ENCODE peak calls at places on chromosomes 2 and 18, in ten cellular contexts. One of them, this sample, is unnamed.

GRCh38 chr18:7370375-7370774 is 139.5 kb downstream of the LRRC30 start:
- DNase-seq in GM12878: no peak
- DNase-seq in heart left ventricle: no peak
- DNase-seq in stomach: no peak
- DNase-seq in uterus: no peak
- DNase-seq in prostate gland: peak
- DNase-seq in H1: no peak
- DNase-seq in A549: no peak
- DNase-seq in ovary: no peak
- DNase-seq in spleen: no peak
- DNase-seq in this sample: no peak

GRCh38 chr2:238974510-238975166 is 126.8 kb downstream of the TWIST2 start:
- DNase-seq in GM12878: no peak
- DNase-seq in heart left ventricle: no peak
- DNase-seq in stomach: no peak
- DNase-seq in uterus: peak
- DNase-seq in prostate gland: no peak
- DNase-seq in H1: no peak
- DNase-seq in A549: peak
- DNase-seq in ovary: no peak
- DNase-seq in spleen: no peak
- DNase-seq in this sample: peak

GRCh38 chr2:240170883-240171282 is 30.4 kb upstream of the OTOS start:
- DNase-seq in GM12878: no peak
- DNase-seq in heart left ventricle: no peak
- DNase-seq in stomach: no peak
- DNase-seq in uterus: no peak
- DNase-seq in prostate gland: no peak
- DNase-seq in H1: no peak
- DNase-seq in A549: no peak
- DNase-seq in ovary: no peak
- DNase-seq in spleen: peak
- DNase-seq in this sample: no peak

GRCh38 chr2:126687503-126687902 is 31.5 kb downstream of the GYPC start:
- DNase-seq in GM12878: no peak
- DNase-seq in heart left ventricle: no peak
- DNase-seq in stomach: no peak
- DNase-seq in uterus: no peak
- DNase-seq in prostate gland: no peak
- DNase-seq in H1: no peak
- DNase-seq in A549: no peak
- DNase-seq in ovary: no peak
- DNase-seq in spleen: no peak
- DNase-seq in this sample: no peak

GRCh38 chr2:19857806-19858205 is 44.0 kb downstream of the TTC32 start:
- DNase-seq in GM12878: no peak
- DNase-seq in heart left ventricle: no peak
- DNase-seq in stomach: no peak
- DNase-seq in uterus: no peak
- DNase-seq in prostate gland: no peak
- DNase-seq in H1: no peak
- DNase-seq in A549: no peak
- DNase-seq in ovary: no peak
- DNase-seq in spleen: no peak
- DNase-seq in this sample: no peak

GRCh38 chr2:43611987-43612894 is 16.4 kb upstream of the THADA start:
- DNase-seq in GM12878: peak
- DNase-seq in heart left ventricle: no peak
- DNase-seq in stomach: peak
- DNase-seq in uterus: peak
- DNase-seq in prostate gland: peak
- DNase-seq in H1: peak
- DNase-seq in A549: peak
- DNase-seq in ovary: peak
- DNase-seq in spleen: no peak
- DNase-seq in this sample: no peak

GRCh38 chr18:58102020-58102419 is 58.0 kb downstream of the NEDD4L start:
- DNase-seq in GM12878: no peak
- DNase-seq in heart left ventricle: no peak
- DNase-seq in stomach: no peak
- DNase-seq in uterus: no peak
- DNase-seq in prostate gland: no peak
- DNase-seq in H1: no peak
- DNase-seq in A549: no peak
- DNase-seq in ovary: no peak
- DNase-seq in spleen: no peak
- DNase-seq in this sample: no peak

GRCh38 chr2:114661926-114662670 is 219.7 kb downstream of the DPP10 start:
- DNase-seq in GM12878: no peak
- DNase-seq in heart left ventricle: no peak
- DNase-seq in stomach: no peak
- DNase-seq in uterus: no peak
- DNase-seq in prostate gland: no peak
- DNase-seq in H1: peak
- DNase-seq in A549: peak
- DNase-seq in ovary: no peak
- DNase-seq in spleen: peak
- DNase-seq in this sample: no peak

GRCh38 chr2:204544961-204545860 is at the start of gene PARD3B:
- DNase-seq in GM12878: no peak
- DNase-seq in heart left ventricle: peak
- DNase-seq in stomach: peak
- DNase-seq in uterus: peak
- DNase-seq in prostate gland: peak
- DNase-seq in H1: peak
- DNase-seq in A549: peak
- DNase-seq in ovary: peak
- DNase-seq in spleen: peak
- DNase-seq in this sample: peak

GRCh38 chr2:43305006-43305405 is 78.6 kb upstream of the ZFP36L2 start:
- DNase-seq in GM12878: no peak
- DNase-seq in heart left ventricle: no peak
- DNase-seq in stomach: no peak
- DNase-seq in uterus: peak
- DNase-seq in prostate gland: no peak
- DNase-seq in H1: no peak
- DNase-seq in A549: peak
- DNase-seq in ovary: no peak
- DNase-seq in spleen: no peak
- DNase-seq in this sample: no peak

GRCh38 chr2:157789933-157790511 is 86.1 kb downstream of the ACVR1 start:
- DNase-seq in GM12878: no peak
- DNase-seq in heart left ventricle: peak
- DNase-seq in stomach: peak
- DNase-seq in uterus: peak
- DNase-seq in prostate gland: peak
- DNase-seq in H1: no peak
- DNase-seq in A549: no peak
- DNase-seq in ovary: no peak
- DNase-seq in spleen: no peak
- DNase-seq in this sample: peak

GRCh38 chr2:28390857-28391563 is 1.6 kb upstream of the FOSL2 start:
- DNase-seq in GM12878: no peak
- DNase-seq in heart left ventricle: peak
- DNase-seq in stomach: peak
- DNase-seq in uterus: peak
- DNase-seq in prostate gland: peak
- DNase-seq in H1: peak
- DNase-seq in A549: peak
- DNase-seq in ovary: peak
- DNase-seq in spleen: peak
- DNase-seq in this sample: peak
- TF ChIP-seq POLR2A in GM12878: no peak
- TF ChIP-seq POLR2A in heart left ventricle: no peak
- TF ChIP-seq POLR2A in stomach: no peak
- TF ChIP-seq POLR2A in uterus: no peak
- TF ChIP-seq POLR2A in prostate gland: no peak
- TF ChIP-seq POLR2A in H1: no peak
- TF ChIP-seq POLR2A in A549: peak
- TF ChIP-seq POLR2A in ovary: no peak
- TF ChIP-seq POLR2A in spleen: no peak
- TF ChIP-seq POLR2A in this sample: no peak

GRCh38 chr18:2824865-2825264 is 21.9 kb upstream of the EMILIN2 start:
- DNase-seq in GM12878: no peak
- DNase-seq in heart left ventricle: no peak
- DNase-seq in stomach: no peak
- DNase-seq in uterus: no peak
- DNase-seq in prostate gland: no peak
- DNase-seq in H1: no peak
- DNase-seq in A549: no peak
- DNase-seq in ovary: no peak
- DNase-seq in spleen: no peak
- DNase-seq in this sample: no peak

GRCh38 chr18:2823966-2824365 is 22.8 kb upstream of the EMILIN2 start:
- DNase-seq in GM12878: no peak
- DNase-seq in heart left ventricle: no peak
- DNase-seq in stomach: no peak
- DNase-seq in uterus: no peak
- DNase-seq in prostate gland: no peak
- DNase-seq in H1: no peak
- DNase-seq in A549: no peak
- DNase-seq in ovary: no peak
- DNase-seq in spleen: no peak
- DNase-seq in this sample: no peak

GRCh38 chr18:2827076-2827475 is 19.7 kb upstream of the EMILIN2 start:
- DNase-seq in GM12878: no peak
- DNase-seq in heart left ventricle: no peak
- DNase-seq in stomach: no peak
- DNase-seq in uterus: no peak
- DNase-seq in prostate gland: no peak
- DNase-seq in H1: no peak
- DNase-seq in A549: no peak
- DNase-seq in ovary: no peak
- DNase-seq in spleen: no peak
- DNase-seq in this sample: no peak

GRCh38 chr18:2825613-2826205 is 21.1 kb upstream of the EMILIN2 start:
- DNase-seq in GM12878: no peak
- DNase-seq in heart left ventricle: no peak
- DNase-seq in stomach: no peak
- DNase-seq in uterus: no peak
- DNase-seq in prostate gland: no peak
- DNase-seq in H1: no peak
- DNase-seq in A549: no peak
- DNase-seq in ovary: no peak
- DNase-seq in spleen: no peak
- DNase-seq in this sample: no peak

DNA sequence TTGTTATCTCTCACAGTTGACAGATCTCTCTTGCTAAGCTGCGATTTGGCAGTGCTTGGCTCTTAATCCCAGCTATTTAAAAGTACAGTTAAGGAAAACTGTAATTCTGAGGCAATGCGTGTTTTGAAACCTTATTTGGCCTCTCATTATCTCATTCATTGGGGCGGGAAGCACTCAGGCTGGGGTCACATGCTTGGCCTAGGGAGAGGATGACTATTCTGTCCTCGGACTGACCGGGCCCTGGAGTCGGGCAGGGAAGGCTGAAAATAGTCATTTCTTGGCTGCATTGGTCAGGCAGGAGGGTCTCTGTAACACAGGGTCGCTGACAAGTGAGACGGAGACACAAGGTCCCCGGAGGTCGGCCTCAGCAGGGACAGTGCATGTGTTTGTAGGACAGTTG is 20.2 kb upstream of the EMILIN2 start:
- DNase-seq in GM12878: no peak
- DNase-seq in heart left ventricle: no peak
- DNase-seq in stomach: no peak
- DNase-seq in uterus: peak
- DNase-seq in prostate gland: no peak
- DNase-seq in H1: no peak
- DNase-seq in A549: no peak
- DNase-seq in ovary: peak
- DNase-seq in spleen: no peak
- DNase-seq in this sample: peak
- H3K27ac ChIP-seq in GM12878: no peak
- H3K27ac ChIP-seq in heart left ventricle: no peak
- H3K27ac ChIP-seq in stomach: no peak
- H3K27ac ChIP-seq in uterus: peak
- H3K27ac ChIP-seq in prostate gland: no peak
- H3K27ac ChIP-seq in H1: no peak
- H3K27ac ChIP-seq in A549: no peak
- H3K27ac ChIP-seq in ovary: no peak
- H3K27ac ChIP-seq in spleen: no peak
- H3K27ac ChIP-seq in this sample: peak

GRCh38 chr2:231051116-231051515 is 5.6 kb upstream of the PSMD1 start:
- DNase-seq in GM12878: no peak
- DNase-seq in heart left ventricle: no peak
- DNase-seq in stomach: no peak
- DNase-seq in uterus: no peak
- DNase-seq in prostate gland: no peak
- DNase-seq in H1: no peak
- DNase-seq in A549: no peak
- DNase-seq in ovary: no peak
- DNase-seq in spleen: no peak
- DNase-seq in this sample: no peak

GRCh38 chr2:231049286-231050017 is 7.2 kb upstream of the PSMD1 start:
- DNase-seq in GM12878: no peak
- DNase-seq in heart left ventricle: no peak
- DNase-seq in stomach: no peak
- DNase-seq in uterus: no peak
- DNase-seq in prostate gland: no peak
- DNase-seq in H1: no peak
- DNase-seq in A549: no peak
- DNase-seq in ovary: no peak
- DNase-seq in spleen: no peak
- DNase-seq in this sample: no peak

GRCh38 chr2:231056453-231057416 is at the start of gene PSMD1:
- DNase-seq in GM12878: peak
- DNase-seq in heart left ventricle: peak
- DNase-seq in stomach: peak
- DNase-seq in uterus: peak
- DNase-seq in prostate gland: peak
- DNase-seq in H1: peak
- DNase-seq in A549: peak
- DNase-seq in ovary: peak
- DNase-seq in spleen: peak
- DNase-seq in this sample: peak

GRCh38 chr2:231050018-231050901 is 6.4 kb upstream of the PSMD1 start:
- DNase-seq in GM12878: no peak
- DNase-seq in heart left ventricle: no peak
- DNase-seq in stomach: peak
- DNase-seq in uterus: no peak
- DNase-seq in prostate gland: no peak
- DNase-seq in H1: no peak
- DNase-seq in A549: peak
- DNase-seq in ovary: no peak
- DNase-seq in spleen: no peak
- DNase-seq in this sample: no peak

GRCh38 chr2:231052494-231053451 is 3.9 kb upstream of the PSMD1 start:
- DNase-seq in GM12878: no peak
- DNase-seq in heart left ventricle: peak
- DNase-seq in stomach: peak
- DNase-seq in uterus: peak
- DNase-seq in prostate gland: peak
- DNase-seq in H1: peak
- DNase-seq in A549: peak
- DNase-seq in ovary: peak
- DNase-seq in spleen: peak
- DNase-seq in this sample: peak
- TF ChIP-seq POLR2A in GM12878: peak
- TF ChIP-seq POLR2A in heart left ventricle: no peak
- TF ChIP-seq POLR2A in stomach: no peak
- TF ChIP-seq POLR2A in uterus: no peak
- TF ChIP-seq POLR2A in prostate gland: no peak
- TF ChIP-seq POLR2A in H1: no peak
- TF ChIP-seq POLR2A in A549: no peak
- TF ChIP-seq POLR2A in ovary: no peak
- TF ChIP-seq POLR2A in spleen: no peak
- TF ChIP-seq POLR2A in this sample: no peak

GRCh38 chr2:88345842-88346241 is 106.7 kb downstream of the FOXI3 start:
- DNase-seq in GM12878: no peak
- DNase-seq in heart left ventricle: no peak
- DNase-seq in stomach: no peak
- DNase-seq in uterus: no peak
- DNase-seq in prostate gland: no peak
- DNase-seq in H1: no peak
- DNase-seq in A549: no peak
- DNase-seq in ovary: no peak
- DNase-seq in spleen: no peak
- DNase-seq in this sample: no peak
- H3K27ac ChIP-seq in GM12878: no peak
- H3K27ac ChIP-seq in heart left ventricle: no peak
- H3K27ac ChIP-seq in stomach: no peak
- H3K27ac ChIP-seq in uterus: no peak
- H3K27ac ChIP-seq in prostate gland: no peak
- H3K27ac ChIP-seq in H1: no peak
- H3K27ac ChIP-seq in A549: no peak
- H3K27ac ChIP-seq in ovary: no peak
- H3K27ac ChIP-seq in spleen: no peak
- H3K27ac ChIP-seq in this sample: no peak